ENCODE peak calls at places on chromosomes 16 and 17, in five cellular contexts. I, E, W, A and K are unnamed samples.

GRCh38 chr16:74759564-74759963 is 15.1 kb downstream of the FA2H start:
- DNase-seq in I (no peak), W (no peak), A (no peak), E (no peak), K (no peak)

GRCh38 chr17:56752263-56752662 is 81.5 kb downstream of the C17orf67 start:
- DNase-seq in E (no peak), A (no peak), I (no peak), W (no peak), K (no peak)

GRCh38 chr16:29009050-29009837 is 24.4 kb downstream of the LAT start:
- DNase-seq in E (no peak), A (no peak), I (no peak), W (no peak), K (no peak)

GRCh38 chr16:3007957-3008748 is 4.6 kb upstream of the CLDN9 start:
- DNase-seq in W (no peak), E (no peak), I (no peak), A (no peak), K (peak; percentile 75)

GRCh38 chr16:1430759-1431496 is at the start of gene PERCC1:
- DNase-seq in W (no peak), A (no peak), I (no peak), E (no peak), K (no peak)

GRCh38 chr16:60206511-60206910 is 1472.4 kb upstream of the GOT2 start:
- DNase-seq in E (no peak), I (no peak), W (no peak), A (no peak), K (no peak)

GRCh38 chr17:27532269-27533067 is 76.2 kb downstream of the KSR1 start:
- DNase-seq in E (no peak), W (peak; percentile 96), A (no peak), I (peak; percentile 77), K (peak; percentile 92)

GRCh38 chr17:16929281-16929680 is 42.6 kb downstream of the TNFRSF13B start:
- DNase-seq in E (no peak), A (no peak), W (no peak), I (peak; percentile 37), K (no peak)

GRCh38 chr17:40361925-40362695 is 2.4 kb downstream of the GJD3 start:
- DNase-seq in A (no peak), W (no peak), E (no peak), I (peak; percentile 66), K (no peak)

GRCh38 chr16:65845466-65846209 is 520.9 kb upstream of the CDH5 start:
- DNase-seq in E (no peak), I (no peak), W (no peak), A (no peak), K (no peak)

GRCh38 chr17:6554871-6555330 is 1.5 kb downstream of the PITPNM3 start:
- DNase-seq in A (no peak), W (no peak), I (no peak), E (no peak), K (no peak)
- TF ChIP-seq CTCF in A (no peak), W (no peak), I (no peak), E (no peak), K (no peak)

DNA sequence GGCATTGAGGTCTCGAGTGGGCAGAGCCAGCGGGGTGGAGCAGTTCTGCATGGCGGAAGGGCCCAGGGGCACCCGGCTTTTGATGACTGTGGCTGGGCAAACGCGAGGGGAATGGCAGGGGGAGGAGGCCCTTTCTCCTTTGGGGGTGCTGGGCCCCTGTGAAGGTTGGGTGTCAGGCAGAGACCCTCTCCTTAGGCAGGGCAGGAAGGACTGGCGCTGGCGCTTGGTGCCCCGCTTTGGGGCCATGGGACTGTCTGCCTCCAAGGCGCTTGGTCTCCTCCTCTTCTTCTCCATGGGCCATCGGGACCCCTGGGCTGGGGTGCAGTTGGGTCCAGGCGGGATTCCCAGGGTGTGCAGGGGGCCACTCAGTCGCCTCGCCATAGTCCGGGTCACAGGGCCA is 12.8 kb upstream of the GFAP start:
- DNase-seq in W (no peak), E (no peak), A (no peak), I (peak; percentile 42), K (peak; percentile 20)
- H3K36me3 ChIP-seq in W (no peaks in the 10 kb centered on the region), E (peaks cover 3% of the 10 kb centered on the region), A (no peaks in the 10 kb centered on the region), I (no peaks in the 10 kb centered on the region), K (no peaks in the 10 kb centered on the region)

GRCh38 chr17:38568274-38568673 is 37.5 kb downstream of the SRCIN1 start:
- DNase-seq in W (no peak), A (no peak), I (no peak), E (no peak), K (no peak)
- TF ChIP-seq CTCF in W (no peak), A (no peak), I (no peak), E (no peak), K (no peak)

DNA sequence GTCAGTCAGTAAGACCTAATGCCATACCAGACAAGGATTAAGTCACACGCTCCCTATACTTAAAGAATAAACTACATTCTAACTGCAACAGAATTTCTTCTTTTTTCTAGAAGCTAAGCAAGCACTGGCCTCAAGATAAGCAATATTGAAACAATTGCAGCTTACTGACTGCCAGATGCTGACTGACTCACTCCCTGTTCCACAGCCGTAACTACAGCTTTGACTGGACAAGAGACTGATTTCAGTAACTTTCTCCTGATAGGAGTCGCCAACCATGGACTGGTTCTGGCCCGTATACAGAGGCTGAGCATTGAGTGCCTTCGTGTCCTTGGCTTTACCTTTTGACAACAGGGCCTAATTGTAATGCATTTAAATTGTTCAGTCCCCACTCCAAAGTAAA is 67.9 kb downstream of the TRIM37 start:
- DNase-seq in W (peak; percentile 57), I (no peak), E (no peak), A (no peak), K (no peak)
- H3K36me3 ChIP-seq in W (peaks cover 32% of the 10 kb centered on the region), I (peaks cover 19% of the 10 kb centered on the region), E (no peaks in the 10 kb centered on the region), A (no peaks in the 10 kb centered on the region), K (peaks cover 75% of the 10 kb centered on the region)

GRCh38 chr16:56312556-56312955 is 112.8 kb downstream of the AMFR start:
- DNase-seq in A (no peak), I (no peak), W (no peak), E (no peak), K (no peak)

GRCh38 chr16:56314244-56314850 is 111.0 kb downstream of the AMFR start:
- DNase-seq in E (no peak), A (no peak), W (no peak), I (no peak), K (no peak)

GRCh38 chr16:56310685-56311084 is 114.7 kb downstream of the AMFR start:
- DNase-seq in W (no peak), E (no peak), I (no peak), A (no peak), K (no peak)

GRCh38 chr16:56312028-56312300 is 113.4 kb downstream of the AMFR start:
- DNase-seq in W (no peak), I (no peak), A (no peak), E (no peak), K (no peak)

GRCh38 chr16:56311208-56312027 is 113.9 kb downstream of the AMFR start:
- DNase-seq in E (no peak), I (no peak), W (no peak), A (no peak), K (no peak)
- TF ChIP-seq CTCF in E (peak; percentile 14), I (no peak), W (peak; percentile 26), A (no peak), K (no peak)

GRCh38 chr16:84752600-84752999 is 52.8 kb downstream of the USP10 start:
- DNase-seq in E (no peak), A (no peak), I (no peak), W (no peak), K (no peak)

GRCh38 chr16:84756830-84757229 is 57.0 kb downstream of the USP10 start:
- DNase-seq in W (no peak), E (no peak), I (no peak), A (no peak), K (no peak)

GRCh38 chr16:84753412-84754325 is 53.9 kb downstream of the USP10 start:
- DNase-seq in I (no peak), W (no peak), E (no peak), A (no peak), K (no peak)

GRCh38 chr16:84755004-84755672 is 55.3 kb downstream of the USP10 start:
- DNase-seq in E (no peak), A (no peak), I (no peak), W (no peak), K (no peak)

GRCh38 chr16:84754353-84754856 is 54.6 kb downstream of the USP10 start:
- DNase-seq in E (peak; percentile 54), W (peak; percentile 95), I (peak; percentile 85), A (peak; percentile 86), K (no peak)
- H3K36me3 ChIP-seq in E (no peaks in the 10 kb centered on the region), W (no peaks in the 10 kb centered on the region), I (no peaks in the 10 kb centered on the region), A (no peaks in the 10 kb centered on the region), K (peaks cover 6% of the 10 kb centered on the region)

GRCh38 chr17:57870283-57870635 is 20.4 kb upstream of the MRPS23 start:
- DNase-seq in I (no peak), W (no peak), A (no peak), E (no peak), K (no peak)

GRCh38 chr17:57871863-57872262 is 22.0 kb upstream of the MRPS23 start:
- DNase-seq in I (no peak), E (no peak), W (no peak), A (no peak), K (no peak)

GRCh38 chr17:57872536-57872935 is 22.7 kb upstream of the MRPS23 start:
- DNase-seq in A (no peak), I (no peak), W (no peak), E (no peak), K (no peak)

GRCh38 chr17:57869599-57870282 is 19.9 kb upstream of the MRPS23 start:
- DNase-seq in W (peak; percentile 64), E (no peak), A (no peak), I (no peak), K (no peak)

DNA sequence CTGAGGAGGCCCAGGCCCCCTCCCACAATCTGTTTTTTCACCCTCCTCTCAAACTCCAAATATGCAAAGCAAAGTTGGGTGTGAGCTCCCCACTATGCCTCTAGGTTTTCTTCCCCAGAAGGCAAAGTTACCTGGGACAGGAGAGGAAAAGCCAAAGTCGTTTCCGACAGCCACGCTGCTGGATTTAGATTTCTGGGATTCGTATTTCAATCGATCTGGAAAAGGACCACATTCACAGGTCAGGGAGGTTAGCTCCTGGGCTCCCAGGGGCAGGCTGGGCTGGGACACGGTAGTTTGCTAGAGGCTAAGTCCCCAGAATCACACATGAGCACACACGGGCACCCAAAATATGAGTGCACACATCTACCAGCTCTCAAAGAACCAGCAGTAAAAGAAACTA is 21.3 kb upstream of the MRPS23 start:
- DNase-seq in E (no peak), W (no peak), I (no peak), A (no peak), K (no peak)
- TF ChIP-seq CTCF in E (no peak), W (no peak), I (no peak), A (no peak), K (no peak)